ENCODE peak calls at places on chromosomes 4 and X, in seven cellular contexts. G is foreskin melanocyte; O is GM12891; H is adipocyte; N is activated T-helper 1 cell treated with anti-CD3 and anti-CD28 coated beads, Interleukin-2, amount 50 U/mL, for 16 hours; J is NCI-H2171 treated with DMSO at 0.1 percent for 48 hours; L is activated CD8-positive, alpha-beta memory T cell treated with anti-CD3 and anti-CD28 coated beads for 48 hours. R is an unnamed sample.
A peak's percentile ranks its signal among the peaks of the same experiment; 100 is the strongest.

GRCh38 chr4:82223715-82224114 is 150.1 kb downstream of the HNRNPD start:
- DNase-seq in G (no peak), O (no peak), H (no peak), N (no peak), J (no peak), L (no peak), R (peak; percentile 42)

GRCh38 chrX:18288716-18289115 is 65.8 kb downstream of the SCML2 start:
- DNase-seq in G (no peak), O (no peak), H (no peak), N (no peak), J (peak; percentile 7), L (no peak), R (no peak)

GRCh38 chr4:21628116-21628515 is 320.5 kb downstream of the KCNIP4 start:
- DNase-seq in G (no peak), O (no peak), H (no peak), N (no peak), J (no peak), L (no peak), R (no peak)

GRCh38 chrX:63932006-63932405 is 147.0 kb upstream of the ARHGEF9 start:
- DNase-seq in G (no peak), O (no peak), H (no peak), N (no peak), J (no peak), L (no peak), R (no peak)

GRCh38 chrX:43958529-43958928 is 14.7 kb downstream of the NDP start:
- DNase-seq in G (peak; percentile 64), O (no peak), H (peak; percentile 86), N (no peak), J (peak; percentile 75), L (no peak), R (peak; percentile 57)

GRCh38 chr4:24743931-24744330 is 51.4 kb upstream of the SOD3 start:
- DNase-seq in G (no peak), O (no peak), H (no peak), N (no peak), J (no peak), L (no peak), R (peak; percentile 49)

GRCh38 chr4:97252615-97253154 is 890.6 kb downstream of the STPG2 start:
- DNase-seq in G (no peak), O (no peak), H (no peak), N (no peak), J (no peak), L (no peak), R (no peak)

GRCh38 chr4:2289955-2290333 is 28.0 kb upstream of the MXD4 start:
- DNase-seq in G (no peak), O (no peak), H (no peak), N (no peak), J (no peak), L (no peak), R (no peak)

GRCh38 chr4:12421364-12421763 is 992.7 kb upstream of the HS3ST1 start:
- DNase-seq in G (no peak), O (no peak), H (no peak), N (no peak), J (no peak), L (no peak), R (no peak)

GRCh38 chr4:155906554-155907247 is 3.2 kb downstream of the TDO2 start:
- DNase-seq in G (peak; percentile 71), O (no peak), H (peak; percentile 100), N (no peak), J (peak; percentile 83), L (no peak), R (peak; percentile 17)

GRCh38 chr4:18582841-18583240 is 561.3 kb upstream of the LCORL start:
- DNase-seq in G (no peak), O (no peak), H (no peak), N (no peak), J (no peak), L (no peak), R (no peak)

GRCh38 chrX:144791298-144791697 is 456.0 kb upstream of the SPANXN1 start:
- DNase-seq in G (no peak), O (no peak), H (no peak), N (no peak), J (no peak), L (no peak), R (no peak)

GRCh38 chrX:73577368-73577767 is 14.4 kb downstream of the CHIC1 start:
- DNase-seq in G (peak; percentile 57), O (no peak), H (peak; percentile 46), N (no peak), J (no peak), L (no peak), R (no peak)

GRCh38 chrX:74924449-74925209 is 623 bp downstream of the NEXMIF start:
- DNase-seq in G (peak; percentile 3), O (peak; percentile 30), H (peak; percentile 18), N (peak; percentile 1), J (peak; percentile 61), L (peak; percentile 7), R (peak; percentile 11)

R was measured in mucosa of gallbladder.